ENCODE peak calls at places on chromosome 14, in eight cellular contexts. H is sigmoid colon, Y is Peyer's patch, W is left lung, Q is fibroblast of lung, I is A549, Z is GM12865, F is AG10803. A is an unnamed sample.

GRCh38 chr14:74299061-74299545 is 3.6 kb downstream of the ABCD4 start:
- DNase-seq in Z (no peak), W (no peak), I (no peak), Q (no peak), Y (no peak), F (peak; percentile 58), H (no peak), A (no peak)

GRCh38 chr14:101927859-101928258 is 36.5 kb upstream of the DYNC1H1 start:
- DNase-seq in H (peak; percentile 96), Y (peak; percentile 29), W (peak; percentile 83), F (peak; percentile 95), Q (peak; percentile 98), I (no peak), Z (no peak), A (peak; percentile 99)

GRCh38 chr14:54291491-54292191 is 105.2 kb upstream of the CDKN3 start:
- DNase-seq in Q (no peak), I (no peak), Z (no peak), H (no peak), Y (no peak), W (no peak), F (peak; percentile 8), A (peak; percentile 17)

GRCh38 chr14:50407089-50407813 is 10.6 kb upstream of the CDKL1 start:
- DNase-seq in H (no peak), F (peak; percentile 82), I (no peak), Z (no peak), W (no peak), Q (peak; percentile 20), Y (no peak), A (peak; percentile 67)

GRCh38 chr14:68637106-68638021 is 155.5 kb downstream of the ZFP36L1 start:
- DNase-seq in Y (no peak), I (no peak), Q (peak; percentile 62), Z (no peak), W (no peak), F (peak; percentile 90), H (peak; percentile 85), A (peak; percentile 46)

GRCh38 chr14:95185452-95186392 is 28.4 kb upstream of the DICER1 start:
- DNase-seq in I (no peak), Y (no peak), F (peak; percentile 63), W (no peak), H (peak; percentile 84), Q (peak; percentile 58), Z (peak; percentile 12), A (peak; percentile 77)

GRCh38 chr14:60648934-60649814 is at the start of gene SIX1:
- DNase-seq in I (peak; percentile 93), H (no peak), Q (peak; percentile 93), Y (no peak), Z (peak; percentile 83), W (peak; percentile 87), F (peak; percentile 92), A (peak; percentile 98)

GRCh38 chr14:104547310-104547997 is 32.1 kb upstream of the C14orf180 start:
- DNase-seq in H (no peak), W (no peak), F (no peak), I (no peak), Z (no peak), Q (no peak), Y (no peak), A (no peak)

GRCh38 chr14:67887478-67887877 is 67.9 kb downstream of the RAD51B start:
- DNase-seq in Q (no peak), Z (no peak), H (no peak), I (no peak), W (no peak), Y (no peak), F (no peak), A (no peak)

GRCh38 chr14:35533357-35534129 is 421 bp upstream of the INSM2 start:
- DNase-seq in Q (peak; percentile 33), W (peak; percentile 89), F (peak; percentile 20), I (peak; percentile 73), Z (peak; percentile 81), H (peak; percentile 64), Y (peak; percentile 43), A (peak; percentile 41)

GRCh38 chr14:58356268-58356667 is 39.5 kb upstream of the TOMM20L start:
- DNase-seq in I (no peak), Q (peak; percentile 9), W (no peak), H (no peak), Z (no peak), Y (no peak), F (peak; percentile 2), A (no peak)

GRCh38 chr14:74574092-74574438 is 38.0 kb downstream of the LTBP2 start:
- DNase-seq in Q (no peak), W (no peak), F (no peak), Z (no peak), H (no peak), Y (no peak), I (no peak), A (no peak)

GRCh38 chr14:55572578-55572977 is 7.4 kb upstream of the KTN1 start:
- DNase-seq in I (no peak), W (no peak), Y (no peak), F (no peak), Q (no peak), Z (no peak), H (no peak), A (peak; percentile 9)

GRCh38 chr14:61341275-61342210 is 20.2 kb downstream of the PRKCH start:
- DNase-seq in W (no peak), H (no peak), I (no peak), Y (no peak), Q (no peak), Z (peak; percentile 47), F (no peak), A (no peak)

GRCh38 chr14:91417983-91418386 is 365 bp upstream of the CCDC88C start:
- DNase-seq in I (peak; percentile 72), Z (peak; percentile 85), Q (no peak), H (no peak), F (no peak), Y (peak; percentile 57), W (no peak), A (no peak)

GRCh38 chr14:72420749-72421452 is 473.0 kb downstream of the DPF3 start:
- DNase-seq in Q (peak; percentile 66), Y (peak; percentile 66), I (peak; percentile 69), W (no peak), Z (peak; percentile 86), H (peak; percentile 78), F (peak; percentile 49), A (peak; percentile 76)

GRCh38 chr14:48970995-48971394 is 615.2 kb downstream of the RPS29 start:
- DNase-seq in W (no peak), Y (no peak), F (peak; percentile 1), H (no peak), I (no peak), Q (no peak), Z (no peak), A (no peak)

GRCh38 chr14:22547948-22548750 is 40.9 kb downstream of the DAD1 start:
- DNase-seq in I (no peak), Z (no peak), H (no peak), F (no peak), Y (no peak), Q (no peak), W (no peak), A (no peak)

GRCh38 chr14:22551597-22551982 is 37.4 kb downstream of the DAD1 start:
- DNase-seq in H (no peak), Y (no peak), I (no peak), F (no peak), Q (no peak), W (no peak), Z (no peak), A (no peak)

GRCh38 chr14:22549304-22549962 is 39.6 kb downstream of the DAD1 start:
- DNase-seq in Z (peak; percentile 35), F (no peak), Q (no peak), Y (no peak), H (no peak), W (no peak), I (no peak), A (no peak)

GRCh38 chr14:22552001-22552826 is 36.8 kb downstream of the DAD1 start:
- DNase-seq in Q (no peak), H (no peak), Z (no peak), I (no peak), F (no peak), W (no peak), Y (no peak), A (no peak)

GRCh38 chr14:22549981-22550670 is 38.9 kb downstream of the DAD1 start:
- DNase-seq in Y (peak; percentile 59), W (no peak), I (no peak), Z (peak; percentile 94), H (no peak), F (no peak), Q (no peak), A (peak; percentile 81)
- H3K4me3 ChIP-seq in Y (no peak overlapping the region), W (no peak overlapping the region), I (no peak overlapping the region), Z (peak overlapping the region; percentile 31), H (no peak overlapping the region), F (no peak overlapping the region), Q (no peak overlapping the region), A (no peak overlapping the region)

DNA sequence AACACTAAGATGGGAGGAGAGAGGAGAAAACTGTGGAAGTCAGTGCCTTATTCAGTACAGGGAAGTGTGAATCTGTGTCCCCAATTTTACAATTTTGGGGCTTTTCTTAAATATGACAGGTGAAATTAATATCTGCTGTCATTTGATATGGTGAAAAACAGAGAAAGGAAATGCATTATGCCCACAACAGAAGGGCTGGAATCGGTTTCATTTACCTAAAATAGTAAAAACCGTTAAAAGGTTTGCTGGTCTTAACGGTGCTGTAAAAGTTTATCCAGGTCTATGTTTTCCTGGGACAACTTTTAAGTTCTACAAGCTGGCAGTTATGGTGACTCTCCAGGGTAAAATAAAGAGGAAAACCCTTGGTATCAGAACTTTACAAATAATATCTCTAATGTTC is 310.8 kb downstream of the FUT8 start:
- DNase-seq in Y (no peak), F (no peak), Z (peak; percentile 61), H (no peak), W (no peak), I (no peak), Q (no peak), A (no peak)
- TF ChIP-seq CTCF in Y (no peak), F (no peak), Z (no peak), H (no peak), W (no peak), I (no peak), Q (no peak), A (no peak)

DNA sequence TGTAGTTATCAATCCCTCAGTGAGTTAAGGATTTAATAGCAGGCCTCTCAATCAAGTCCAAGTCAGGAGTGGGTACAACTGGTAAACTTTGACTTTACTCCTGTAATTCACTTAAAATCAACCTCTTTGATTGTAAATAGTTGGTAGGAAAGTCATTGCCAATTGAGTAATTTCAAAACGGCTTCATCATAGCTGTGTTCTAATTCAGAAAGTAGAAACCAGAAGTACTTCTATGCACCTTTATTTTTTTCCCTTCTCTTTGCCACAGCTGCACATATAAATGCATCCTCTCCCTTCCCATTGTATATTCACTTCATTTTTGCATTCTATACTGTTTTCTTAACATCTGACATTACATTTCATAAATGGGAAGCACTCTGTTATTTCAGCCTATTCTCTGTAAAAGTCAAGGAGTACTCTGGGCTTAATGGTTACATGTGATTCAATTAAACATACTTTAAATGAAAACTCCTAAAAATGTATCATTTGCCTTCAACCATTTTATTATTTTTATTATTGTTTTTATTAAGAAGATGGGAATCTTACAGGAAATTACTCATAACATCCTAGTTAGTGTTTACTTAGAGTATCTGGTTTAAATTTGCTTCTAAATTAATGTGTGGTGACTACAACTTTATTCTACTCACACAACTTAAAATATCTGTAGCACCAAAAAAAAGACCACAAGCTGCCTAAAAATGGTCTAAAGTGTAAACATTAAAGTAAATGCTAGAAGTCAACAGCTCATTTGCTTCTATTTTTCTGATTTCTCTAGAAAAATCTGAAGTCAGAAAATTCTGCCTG is 171.2 kb downstream of the CEP128 start:
- DNase-seq in Y (no peak), F (peak; percentile 22), Q (no peak), W (no peak), I (no peak), Z (no peak), H (no peak), A (peak; percentile 5)
- H3K4me3 ChIP-seq in Y (no peak overlapping the region), F (no peak overlapping the region), Q (no peak overlapping the region), W (no peak overlapping the region), I (no peak overlapping the region), Z (no peak overlapping the region), H (no peak overlapping the region), A (no peak overlapping the region)

GRCh38 chr14:96502621-96503251 is 554 bp downstream of the PAPOLA start:
- DNase-seq in Q (peak; percentile 43), I (peak; percentile 41), F (peak; percentile 20), H (peak; percentile 74), W (peak; percentile 93), Z (peak; percentile 74), Y (peak; percentile 58), A (peak; percentile 44)
- TF ChIP-seq CTCF in Q (no peak), I (no peak), F (no peak), H (no peak), W (no peak), Z (no peak), Y (no peak), A (no peak)